ENCODE peak calls at places on chromosomes 4 and X, in seven cellular contexts. One of them, this sample, is unnamed.

GRCh38 chr4:6908397-6909112 is 1.1 kb upstream of the TBC1D14 start:
- DNase-seq in Caki2: peak
- DNase-seq in naive thymus-derived CD8-positive, alpha-beta T cell: no peak
- DNase-seq in NCI-H1092 treated with DMSO at 0.1 percent for 48 hours: no peak
- DNase-seq in iPS DF 19.7: no peak
- DNase-seq in psoas muscle: no peak
- DNase-seq in occipital lobe: no peak
- DNase-seq in this sample: peak

GRCh38 chr4:140653718-140654515 is 85.2 kb upstream of the UCP1 start:
- DNase-seq in Caki2: no peak
- DNase-seq in naive thymus-derived CD8-positive, alpha-beta T cell: no peak
- DNase-seq in NCI-H1092 treated with DMSO at 0.1 percent for 48 hours: no peak
- DNase-seq in iPS DF 19.7: no peak
- DNase-seq in psoas muscle: no peak
- DNase-seq in occipital lobe: no peak
- DNase-seq in this sample: no peak

GRCh38 chr4:123444298-123444731 is 47.7 kb downstream of the SPRY1 start:
- DNase-seq in Caki2: no peak
- DNase-seq in naive thymus-derived CD8-positive, alpha-beta T cell: peak
- DNase-seq in NCI-H1092 treated with DMSO at 0.1 percent for 48 hours: peak
- DNase-seq in iPS DF 19.7: peak
- DNase-seq in psoas muscle: no peak
- DNase-seq in occipital lobe: no peak
- DNase-seq in this sample: no peak

GRCh38 chrX:9476810-9477575 is 12.1 kb downstream of the TBL1X start:
- DNase-seq in Caki2: no peak
- DNase-seq in naive thymus-derived CD8-positive, alpha-beta T cell: no peak
- DNase-seq in NCI-H1092 treated with DMSO at 0.1 percent for 48 hours: peak
- DNase-seq in iPS DF 19.7: no peak
- DNase-seq in psoas muscle: no peak
- DNase-seq in occipital lobe: no peak
- DNase-seq in this sample: no peak

GRCh38 chr4:103272174-103272573 is 74.0 kb upstream of the CENPE start:
- DNase-seq in Caki2: no peak
- DNase-seq in naive thymus-derived CD8-positive, alpha-beta T cell: no peak
- DNase-seq in NCI-H1092 treated with DMSO at 0.1 percent for 48 hours: no peak
- DNase-seq in iPS DF 19.7: no peak
- DNase-seq in psoas muscle: no peak
- DNase-seq in occipital lobe: no peak
- DNase-seq in this sample: no peak

GRCh38 chr4:92163348-92163747 is 140.4 kb upstream of the GRID2 start:
- DNase-seq in Caki2: peak
- DNase-seq in naive thymus-derived CD8-positive, alpha-beta T cell: no peak
- DNase-seq in NCI-H1092 treated with DMSO at 0.1 percent for 48 hours: no peak
- DNase-seq in iPS DF 19.7: no peak
- DNase-seq in psoas muscle: no peak
- DNase-seq in occipital lobe: no peak
- DNase-seq in this sample: no peak

GRCh38 chr4:38672247-38673071 is 8.5 kb downstream of the KLF3 start:
- DNase-seq in Caki2: no peak
- DNase-seq in naive thymus-derived CD8-positive, alpha-beta T cell: no peak
- DNase-seq in NCI-H1092 treated with DMSO at 0.1 percent for 48 hours: no peak
- DNase-seq in iPS DF 19.7: no peak
- DNase-seq in psoas muscle: no peak
- DNase-seq in occipital lobe: no peak
- DNase-seq in this sample: no peak

GRCh38 chr4:33658971-33659370 is 2585.3 kb downstream of the ARAP2 start:
- DNase-seq in Caki2: no peak
- DNase-seq in naive thymus-derived CD8-positive, alpha-beta T cell: no peak
- DNase-seq in NCI-H1092 treated with DMSO at 0.1 percent for 48 hours: no peak
- DNase-seq in iPS DF 19.7: no peak
- DNase-seq in psoas muscle: no peak
- DNase-seq in occipital lobe: no peak
- DNase-seq in this sample: no peak

GRCh38 chr4:17701146-17701859 is 80.1 kb downstream of the FAM184B start:
- DNase-seq in Caki2: no peak
- DNase-seq in naive thymus-derived CD8-positive, alpha-beta T cell: no peak
- DNase-seq in NCI-H1092 treated with DMSO at 0.1 percent for 48 hours: no peak
- DNase-seq in iPS DF 19.7: no peak
- DNase-seq in psoas muscle: no peak
- DNase-seq in occipital lobe: no peak
- DNase-seq in this sample: no peak

GRCh38 chrX:31499120-31499519 is 427.3 kb upstream of the FTHL17 start:
- DNase-seq in Caki2: peak
- DNase-seq in naive thymus-derived CD8-positive, alpha-beta T cell: no peak
- DNase-seq in NCI-H1092 treated with DMSO at 0.1 percent for 48 hours: no peak
- DNase-seq in iPS DF 19.7: no peak
- DNase-seq in psoas muscle: no peak
- DNase-seq in occipital lobe: no peak
- DNase-seq in this sample: peak

GRCh38 chr4:165343353-165344191 is 16.1 kb downstream of the MSMO1 start:
- DNase-seq in Caki2: peak
- DNase-seq in naive thymus-derived CD8-positive, alpha-beta T cell: no peak
- DNase-seq in NCI-H1092 treated with DMSO at 0.1 percent for 48 hours: peak
- DNase-seq in iPS DF 19.7: no peak
- DNase-seq in psoas muscle: no peak
- DNase-seq in occipital lobe: no peak
- DNase-seq in this sample: no peak

GRCh38 chr4:154471924-154472323 is 19.7 kb downstream of the DCHS2 start:
- DNase-seq in Caki2: peak
- DNase-seq in naive thymus-derived CD8-positive, alpha-beta T cell: no peak
- DNase-seq in NCI-H1092 treated with DMSO at 0.1 percent for 48 hours: no peak
- DNase-seq in iPS DF 19.7: no peak
- DNase-seq in psoas muscle: no peak
- DNase-seq in occipital lobe: no peak
- DNase-seq in this sample: no peak

GRCh38 chr4:182938213-182938645 is 21.0 kb upstream of the DCTD start:
- DNase-seq in Caki2: peak
- DNase-seq in naive thymus-derived CD8-positive, alpha-beta T cell: peak
- DNase-seq in NCI-H1092 treated with DMSO at 0.1 percent for 48 hours: peak
- DNase-seq in iPS DF 19.7: no peak
- DNase-seq in psoas muscle: peak
- DNase-seq in occipital lobe: peak
- DNase-seq in this sample: no peak

GRCh38 chr4:108834167-108834566 is 71.3 kb upstream of the ETNPPL start:
- DNase-seq in Caki2: no peak
- DNase-seq in naive thymus-derived CD8-positive, alpha-beta T cell: no peak
- DNase-seq in NCI-H1092 treated with DMSO at 0.1 percent for 48 hours: no peak
- DNase-seq in iPS DF 19.7: no peak
- DNase-seq in psoas muscle: no peak
- DNase-seq in occipital lobe: no peak
- DNase-seq in this sample: peak

GRCh38 chr4:168385142-168385490 is 66.6 kb upstream of the DDX60 start:
- DNase-seq in Caki2: no peak
- DNase-seq in naive thymus-derived CD8-positive, alpha-beta T cell: no peak
- DNase-seq in NCI-H1092 treated with DMSO at 0.1 percent for 48 hours: no peak
- DNase-seq in iPS DF 19.7: no peak
- DNase-seq in psoas muscle: no peak
- DNase-seq in occipital lobe: no peak
- DNase-seq in this sample: no peak

GRCh38 chr4:112813790-112814189 is 176.8 kb downstream of the LARP7 start:
- DNase-seq in Caki2: peak
- DNase-seq in naive thymus-derived CD8-positive, alpha-beta T cell: no peak
- DNase-seq in NCI-H1092 treated with DMSO at 0.1 percent for 48 hours: no peak
- DNase-seq in iPS DF 19.7: no peak
- DNase-seq in psoas muscle: no peak
- DNase-seq in occipital lobe: no peak
- DNase-seq in this sample: no peak

GRCh38 chr4:40579983-40580382 is 49.7 kb downstream of the RBM47 start:
- DNase-seq in Caki2: peak
- DNase-seq in naive thymus-derived CD8-positive, alpha-beta T cell: no peak
- DNase-seq in NCI-H1092 treated with DMSO at 0.1 percent for 48 hours: no peak
- DNase-seq in iPS DF 19.7: no peak
- DNase-seq in psoas muscle: no peak
- DNase-seq in occipital lobe: no peak
- DNase-seq in this sample: no peak

GRCh38 chr4:99715286-99715685 is 57.7 kb upstream of the C4orf54 start:
- DNase-seq in Caki2: no peak
- DNase-seq in naive thymus-derived CD8-positive, alpha-beta T cell: no peak
- DNase-seq in NCI-H1092 treated with DMSO at 0.1 percent for 48 hours: no peak
- DNase-seq in iPS DF 19.7: no peak
- DNase-seq in psoas muscle: no peak
- DNase-seq in occipital lobe: no peak
- DNase-seq in this sample: no peak

GRCh38 chrX:95071052-95071451 is 1397.0 kb downstream of the FAM133A start:
- DNase-seq in Caki2: no peak
- DNase-seq in naive thymus-derived CD8-positive, alpha-beta T cell: no peak
- DNase-seq in NCI-H1092 treated with DMSO at 0.1 percent for 48 hours: no peak
- DNase-seq in iPS DF 19.7: no peak
- DNase-seq in psoas muscle: no peak
- DNase-seq in occipital lobe: no peak
- DNase-seq in this sample: no peak

GRCh38 chr4:73998040-73999011 is at the start of gene CXCL5:
- DNase-seq in Caki2: peak
- DNase-seq in naive thymus-derived CD8-positive, alpha-beta T cell: no peak
- DNase-seq in NCI-H1092 treated with DMSO at 0.1 percent for 48 hours: no peak
- DNase-seq in iPS DF 19.7: peak
- DNase-seq in psoas muscle: peak
- DNase-seq in occipital lobe: peak
- DNase-seq in this sample: no peak

GRCh38 chr4:94826206-94826605 is 68.5 kb downstream of the BMPR1B start:
- DNase-seq in Caki2: no peak
- DNase-seq in naive thymus-derived CD8-positive, alpha-beta T cell: no peak
- DNase-seq in NCI-H1092 treated with DMSO at 0.1 percent for 48 hours: no peak
- DNase-seq in iPS DF 19.7: no peak
- DNase-seq in psoas muscle: no peak
- DNase-seq in occipital lobe: no peak
- DNase-seq in this sample: no peak

GRCh38 chrX:135324463-135324862 is 15.2 kb downstream of the ETDC start:
- DNase-seq in Caki2: no peak
- DNase-seq in naive thymus-derived CD8-positive, alpha-beta T cell: no peak
- DNase-seq in NCI-H1092 treated with DMSO at 0.1 percent for 48 hours: no peak
- DNase-seq in iPS DF 19.7: no peak
- DNase-seq in psoas muscle: no peak
- DNase-seq in occipital lobe: no peak
- DNase-seq in this sample: no peak

GRCh38 chrX:119790977-119791436 is 423 bp downstream of the RPL39 start:
- DNase-seq in Caki2: no peak
- DNase-seq in naive thymus-derived CD8-positive, alpha-beta T cell: peak
- DNase-seq in NCI-H1092 treated with DMSO at 0.1 percent for 48 hours: peak
- DNase-seq in iPS DF 19.7: no peak
- DNase-seq in psoas muscle: no peak
- DNase-seq in occipital lobe: no peak
- DNase-seq in this sample: no peak

GRCh38 chr4:80307183-80307735 is 28.3 kb upstream of the CFAP299 start:
- DNase-seq in Caki2: no peak
- DNase-seq in naive thymus-derived CD8-positive, alpha-beta T cell: no peak
- DNase-seq in NCI-H1092 treated with DMSO at 0.1 percent for 48 hours: peak
- DNase-seq in iPS DF 19.7: no peak
- DNase-seq in psoas muscle: no peak
- DNase-seq in occipital lobe: no peak
- DNase-seq in this sample: no peak

This sample was measured in HS-27A.